ENCODE peak calls at places on chromosomes 7 and 10, in five cellular contexts. S, F, N, Y and D are unnamed samples.

GRCh38 chr10:96584474-96584873 is 2.3 kb downstream of the TM9SF3 start:
- DNase-seq in S (no peak), F (no peak), N (no peak), Y (no peak), D (no peak)

GRCh38 chr10:17023386-17024298 is 106.0 kb downstream of the CUBN start:
- DNase-seq in S (no peak), F (peak; percentile 85), N (no peak), Y (peak; percentile 63), D (peak; percentile 59)

GRCh38 chr7:20647908-20648776 is 32.7 kb downstream of the ABCB5 start:
- DNase-seq in S (peak; percentile 47), F (no peak), N (no peak), Y (no peak), D (no peak)

GRCh38 chr7:23108995-23109394 is 3.4 kb downstream of the KLHL7 start:
- DNase-seq in S (no peak), F (no peak), N (no peak), Y (no peak), D (no peak)

GRCh38 chr7:42993038-42993437 is 60.9 kb downstream of the MRPL32 start:
- DNase-seq in S (peak; percentile 55), F (no peak), N (no peak), Y (no peak), D (no peak)

GRCh38 chr10:125102216-125102615 is 58.1 kb downstream of the CTBP2 start:
- DNase-seq in S (no peak), F (no peak), N (no peak), Y (no peak), D (no peak)

GRCh38 chr10:71719042-71719441 is 536 bp downstream of the C10orf105 start:
- DNase-seq in S (no peak), F (no peak), N (no peak), Y (no peak), D (no peak)

GRCh38 chr7:94123136-94123535 is 119.0 kb upstream of the BET1 start:
- DNase-seq in S (no peak), F (no peak), N (no peak), Y (no peak), D (no peak)